ENCODE peak calls at places on chromosomes 4 and X, in four cellular contexts. Q is AG04449, P is left colon, L is posterior cingulate gyrus. B is an unnamed sample.
A peak's percentile ranks its signal among the peaks of the same experiment; 100 is the strongest.

GRCh38 chrX:68196939-68197791 is 236.1 kb downstream of the OPHN1 start:
- DNase-seq in Q (no peak), P (peak; percentile 23), L (peak; percentile 17), B (peak; percentile 5)

GRCh38 chrX:71210829-71211228 is 12.2 kb upstream of the GJB1 start:
- DNase-seq in Q (no peak), P (no peak), L (no peak), B (no peak)

GRCh38 chr4:183130328-183131155 is 31.5 kb downstream of the WWC2 start:
- DNase-seq in Q (no peak), P (no peak), L (no peak), B (no peak)

GRCh38 chr4:66920514-66920913 is 624.8 kb downstream of the CENPC start:
- DNase-seq in Q (no peak), P (no peak), L (no peak), B (no peak)

GRCh38 chrX:4277122-4277521 is 563.7 kb upstream of the PRKX start:
- DNase-seq in Q (no peak), P (no peak), L (no peak), B (no peak)

GRCh38 chr4:132587626-132588025 is 561.5 kb upstream of the PCDH10 start:
- DNase-seq in Q (no peak), P (no peak), L (no peak), B (no peak)

GRCh38 chrX:105701310-105702052 is 120.9 kb upstream of the NRK start:
- DNase-seq in Q (no peak), P (no peak), L (no peak), B (no peak)

GRCh38 chr4:70399319-70399718 is 1.6 kb downstream of the OPRPN start:
- DNase-seq in Q (no peak), P (no peak), L (no peak), B (no peak)

GRCh38 chr4:149531861-149532260 is 283.8 kb downstream of the IQCM start:
- DNase-seq in Q (no peak), P (no peak), L (no peak), B (no peak)